ENCODE peak calls at places on chromosomes 13 and 19, in four cellular contexts. One of them, this sample, is unnamed.

GRCh38 chr13:61162636-61163035 is 253.0 kb downstream of the PCDH20 start:
- DNase-seq in HepG2: no peak
- DNase-seq in A549: no peak
- DNase-seq in H1: no peak
- DNase-seq in this sample: no peak

GRCh38 chr13:46032341-46032740 is 20.2 kb downstream of the ZC3H13 start:
- DNase-seq in HepG2: no peak
- DNase-seq in A549: no peak
- DNase-seq in H1: no peak
- DNase-seq in this sample: no peak

GRCh38 chr19:18894254-18895037 is 1.5 kb downstream of the CERS1 start:
- DNase-seq in HepG2: no peak
- DNase-seq in A549: no peak
- DNase-seq in H1: no peak
- DNase-seq in this sample: peak

GRCh38 chr19:49746206-49746958 is 16.7 kb downstream of the TSKS start:
- DNase-seq in HepG2: peak
- DNase-seq in A549: peak
- DNase-seq in H1: peak
- DNase-seq in this sample: peak

GRCh38 chr13:48158290-48158689 is 63.4 kb upstream of the MED4 start:
- DNase-seq in HepG2: no peak
- DNase-seq in A549: no peak
- DNase-seq in H1: no peak
- DNase-seq in this sample: no peak

GRCh38 chr13:43191561-43191960 is 168.2 kb downstream of the DNAJC15 start:
- DNase-seq in HepG2: no peak
- DNase-seq in A549: no peak
- DNase-seq in H1: no peak
- DNase-seq in this sample: no peak

GRCh38 chr19:44746946-44747738 is 1.4 kb upstream of the BCL3 start:
- DNase-seq in HepG2: peak
- DNase-seq in A549: peak
- DNase-seq in H1: no peak
- DNase-seq in this sample: peak

GRCh38 chr13:97259787-97260641 is 37.9 kb downstream of the MBNL2 start:
- DNase-seq in HepG2: peak
- DNase-seq in A549: peak
- DNase-seq in H1: no peak
- DNase-seq in this sample: peak

GRCh38 chr13:113064534-113065405 is 40.8 kb upstream of the F7 start:
- DNase-seq in HepG2: no peak
- DNase-seq in A549: peak
- DNase-seq in H1: no peak
- DNase-seq in this sample: peak

GRCh38 chr13:112140366-112140765 is 73.4 kb downstream of the SOX1 start:
- DNase-seq in HepG2: no peak
- DNase-seq in A549: no peak
- DNase-seq in H1: no peak
- DNase-seq in this sample: no peak

GRCh38 chr13:48334534-48335127 is 31.1 kb downstream of the RB1 start:
- DNase-seq in HepG2: peak
- DNase-seq in A549: peak
- DNase-seq in H1: no peak
- DNase-seq in this sample: no peak

GRCh38 chr19:36573948-36574726 is 1.0 kb upstream of the ZNF529 start:
- DNase-seq in HepG2: peak
- DNase-seq in A549: no peak
- DNase-seq in H1: no peak
- DNase-seq in this sample: peak

GRCh38 chr13:59701261-59701660 is 462.5 kb downstream of the DIAPH3 start:
- DNase-seq in HepG2: peak
- DNase-seq in A549: no peak
- DNase-seq in H1: no peak
- DNase-seq in this sample: peak

GRCh38 chr13:110347535-110348308 is 40.6 kb downstream of the COL4A2 start:
- DNase-seq in HepG2: peak
- DNase-seq in A549: peak
- DNase-seq in H1: no peak
- DNase-seq in this sample: no peak

GRCh38 chr13:106078191-106078590 is 457.3 kb downstream of the EFNB2 start:
- DNase-seq in HepG2: no peak
- DNase-seq in A549: no peak
- DNase-seq in H1: no peak
- DNase-seq in this sample: no peak

GRCh38 chr13:33454844-33455256 is 169.3 kb upstream of the STARD13 start:
- DNase-seq in HepG2: no peak
- DNase-seq in A549: no peak
- DNase-seq in H1: no peak
- DNase-seq in this sample: no peak

GRCh38 chr19:11373166-11373884 is 1.1 kb upstream of the SWSAP1 start:
- DNase-seq in HepG2: no peak
- DNase-seq in A549: no peak
- DNase-seq in H1: no peak
- DNase-seq in this sample: peak

GRCh38 chr13:102033316-102033715 is 368.5 kb downstream of the FGF14 start:
- DNase-seq in HepG2: no peak
- DNase-seq in A549: no peak
- DNase-seq in H1: no peak
- DNase-seq in this sample: no peak

GRCh38 chr13:47803131-47803530 is 197.9 kb downstream of the SUCLA2 start:
- DNase-seq in HepG2: no peak
- DNase-seq in A549: no peak
- DNase-seq in H1: no peak
- DNase-seq in this sample: no peak

GRCh38 chr13:33606692-33607091 is 211.3 kb upstream of the RFC3 start:
- DNase-seq in HepG2: no peak
- DNase-seq in A549: peak
- DNase-seq in H1: peak
- DNase-seq in this sample: no peak

GRCh38 chr13:75347925-75348324 is 134.0 kb downstream of the TBC1D4 start:
- DNase-seq in HepG2: no peak
- DNase-seq in A549: peak
- DNase-seq in H1: no peak
- DNase-seq in this sample: no peak

GRCh38 chr13:87671031-87671823 is at the start of gene SLITRK5:
- DNase-seq in HepG2: peak
- DNase-seq in A549: peak
- DNase-seq in H1: no peak
- DNase-seq in this sample: peak

GRCh38 chr13:40120288-40120687 is 464.8 kb downstream of the COG6 start:
- DNase-seq in HepG2: no peak
- DNase-seq in A549: no peak
- DNase-seq in H1: no peak
- DNase-seq in this sample: no peak

GRCh38 chr13:24502567-24503375 is 9.8 kb downstream of the PARP4 start:
- DNase-seq in HepG2: peak
- DNase-seq in A549: peak
- DNase-seq in H1: no peak
- DNase-seq in this sample: no peak

GRCh38 chr19:6577410-6578125 is 13.4 kb downstream of the CD70 start:
- DNase-seq in HepG2: no peak
- DNase-seq in A549: peak
- DNase-seq in H1: no peak
- DNase-seq in this sample: peak

GRCh38 chr19:20077791-20078463 is at the start of gene ZNF90:
- DNase-seq in HepG2: peak
- DNase-seq in A549: peak
- DNase-seq in H1: peak
- DNase-seq in this sample: peak

GRCh38 chr19:19460761-19461265 is 54.5 kb downstream of the TSSK6 start:
- DNase-seq in HepG2: no peak
- DNase-seq in A549: no peak
- DNase-seq in H1: no peak
- DNase-seq in this sample: no peak

GRCh38 chr13:108214511-108215383 is 589 bp downstream of the LIG4 start:
- DNase-seq in HepG2: no peak
- DNase-seq in A549: no peak
- DNase-seq in H1: no peak
- DNase-seq in this sample: no peak

DNA sequence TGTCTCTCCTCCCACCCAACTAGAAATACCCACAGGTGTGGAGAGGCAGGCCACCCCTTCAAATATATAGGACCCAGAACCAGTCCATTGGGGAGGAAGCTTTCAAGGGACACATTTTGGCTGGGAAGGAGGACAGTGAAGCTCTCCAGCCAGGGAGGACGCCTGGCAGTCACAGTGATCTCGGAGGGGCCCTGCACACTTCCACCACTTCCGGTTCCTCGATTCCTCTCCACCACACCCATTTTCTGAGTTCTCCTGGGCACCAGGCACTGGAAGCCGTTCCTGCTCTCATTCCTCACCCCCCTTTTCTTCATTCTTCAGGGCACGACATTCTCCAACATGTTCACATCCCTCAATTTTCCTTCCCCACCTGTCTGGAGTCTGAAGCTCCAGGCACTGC is 30.4 kb upstream of the CEACAM21 start:
- DNase-seq in HepG2: no peak
- DNase-seq in A549: no peak
- DNase-seq in H1: no peak
- DNase-seq in this sample: no peak
- TF ChIP-seq RNF2 in HepG2: no peak
- TF ChIP-seq RNF2 in A549: no peak
- TF ChIP-seq RNF2 in H1: no peak
- TF ChIP-seq RNF2 in this sample: no peak

GRCh38 chr19:4660181-4660791 is 9.9 kb downstream of the MYDGF start:
- DNase-seq in HepG2: peak
- DNase-seq in A549: peak
- DNase-seq in H1: no peak
- DNase-seq in this sample: peak
- TF ChIP-seq RNF2 in HepG2: no peak
- TF ChIP-seq RNF2 in A549: no peak
- TF ChIP-seq RNF2 in H1: no peak
- TF ChIP-seq RNF2 in this sample: no peak

GRCh38 chr19:32404939-32405430 is 585 bp upstream of the DPY19L3 start:
- DNase-seq in HepG2: peak
- DNase-seq in A549: no peak
- DNase-seq in H1: no peak
- DNase-seq in this sample: no peak
- TF ChIP-seq RNF2 in HepG2: no peak
- TF ChIP-seq RNF2 in A549: no peak
- TF ChIP-seq RNF2 in H1: no peak
- TF ChIP-seq RNF2 in this sample: no peak

GRCh38 chr13:35833571-35834305 is 297.4 kb downstream of the DCLK1 start:
- DNase-seq in HepG2: no peak
- DNase-seq in A549: no peak
- DNase-seq in H1: no peak
- DNase-seq in this sample: no peak

GRCh38 chr13:35832551-35832950 is 298.6 kb downstream of the DCLK1 start:
- DNase-seq in HepG2: no peak
- DNase-seq in A549: no peak
- DNase-seq in H1: no peak
- DNase-seq in this sample: no peak

GRCh38 chr13:35830850-35831450 is 300.2 kb downstream of the DCLK1 start:
- DNase-seq in HepG2: no peak
- DNase-seq in A549: no peak
- DNase-seq in H1: no peak
- DNase-seq in this sample: no peak

GRCh38 chr13:35836476-35836875 is 294.7 kb downstream of the DCLK1 start:
- DNase-seq in HepG2: no peak
- DNase-seq in A549: no peak
- DNase-seq in H1: no peak
- DNase-seq in this sample: no peak

GRCh38 chr13:35833031-35833430 is 298.2 kb downstream of the DCLK1 start:
- DNase-seq in HepG2: no peak
- DNase-seq in A549: no peak
- DNase-seq in H1: no peak
- DNase-seq in this sample: no peak
- TF ChIP-seq RNF2 in HepG2: no peak
- TF ChIP-seq RNF2 in A549: no peak
- TF ChIP-seq RNF2 in H1: no peak
- TF ChIP-seq RNF2 in this sample: no peak

DNA sequence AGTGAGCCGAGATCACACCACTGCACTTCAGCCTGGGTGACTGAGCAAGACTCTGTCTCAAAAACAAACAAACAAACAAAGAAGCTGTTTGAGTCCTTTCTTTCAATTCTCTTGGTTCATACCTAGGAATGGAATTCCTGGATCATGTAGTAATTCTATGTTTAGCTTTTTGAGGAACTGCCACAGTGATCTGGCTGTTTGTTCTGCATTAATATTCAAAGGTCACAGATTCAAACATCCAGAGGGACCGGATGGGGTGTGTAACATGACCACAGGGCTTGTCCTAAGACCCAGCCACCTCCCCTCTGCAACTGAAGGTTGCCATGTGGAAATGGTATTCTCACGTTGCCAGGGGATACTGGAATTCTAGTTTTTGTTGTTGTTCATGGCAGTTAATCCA is 10.2 kb downstream of the COLGALT1 start:
- DNase-seq in HepG2: no peak
- DNase-seq in A549: peak
- DNase-seq in H1: no peak
- DNase-seq in this sample: no peak
- TF ChIP-seq RNF2 in HepG2: no peak
- TF ChIP-seq RNF2 in A549: no peak
- TF ChIP-seq RNF2 in H1: no peak
- TF ChIP-seq RNF2 in this sample: no peak

GRCh38 chr13:66036024-66036614 is 1194.0 kb downstream of the PCDH9 start:
- DNase-seq in HepG2: no peak
- DNase-seq in A549: no peak
- DNase-seq in H1: no peak
- DNase-seq in this sample: no peak

GRCh38 chr13:66037096-66037495 is 1193.0 kb downstream of the PCDH9 start:
- DNase-seq in HepG2: no peak
- DNase-seq in A549: no peak
- DNase-seq in H1: no peak
- DNase-seq in this sample: no peak

DNA sequence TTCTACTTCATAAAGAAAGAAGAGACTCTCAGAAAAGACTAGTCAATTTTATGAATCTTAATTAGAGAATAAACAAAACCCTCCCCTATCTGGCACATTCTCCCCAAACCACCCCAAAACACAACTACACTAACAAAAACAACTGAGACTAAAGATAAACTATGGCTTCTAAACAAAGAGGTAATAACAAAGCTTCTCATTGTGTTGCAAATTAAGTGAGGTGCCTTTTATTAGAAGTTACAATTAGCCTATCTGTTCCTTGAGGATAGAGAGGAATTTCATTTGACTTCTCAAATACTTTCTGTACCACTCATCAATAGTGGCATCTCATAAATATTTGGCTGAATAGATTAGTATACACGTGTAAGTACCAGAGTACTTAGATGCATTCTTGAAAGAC is 1196.2 kb downstream of the PCDH9 start:
- DNase-seq in HepG2: no peak
- DNase-seq in A549: no peak
- DNase-seq in H1: peak
- DNase-seq in this sample: no peak
- TF ChIP-seq RNF2 in HepG2: no peak
- TF ChIP-seq RNF2 in A549: no peak
- TF ChIP-seq RNF2 in H1: no peak
- TF ChIP-seq RNF2 in this sample: no peak

This sample was measured in K562.